ENCODE peak calls at places on chromosomes 13 and 19, in five cellular contexts. One of them, this sample, is unnamed.

GRCh38 chr19:861756-862528 is 2.5 kb downstream of the CFD start:
- DNase-seq in stimulated activated CD4-positive, alpha-beta T cell treated with anti-CD3 and anti-CD28 coated beads, TNF-alpha, amount 100 ng/mL, for 48 hours: peak; percentile 82
- DNase-seq in progenitor cell of endocrine pancreas: no peak
- DNase-seq in activated T-cell treated with anti-CD3 and anti-CD28 coated beads, Interleukin-2, amount 50 U/mL, for 4 hours: peak; percentile 64
- DNase-seq in stimulated activated CD8-positive, alpha-beta memory T cell treated with anti-CD3 and anti-CD28 coated beads, Interleukin-4, amount 100 ng/mL, for 48 hours: peak; percentile 87
- DNase-seq in this sample: no peak

GRCh38 chr19:14871619-14872230 is 14.2 kb downstream of the OR7A17 start:
- DNase-seq in stimulated activated CD4-positive, alpha-beta T cell treated with anti-CD3 and anti-CD28 coated beads, TNF-alpha, amount 100 ng/mL, for 48 hours: no peak
- DNase-seq in progenitor cell of endocrine pancreas: no peak
- DNase-seq in activated T-cell treated with anti-CD3 and anti-CD28 coated beads, Interleukin-2, amount 50 U/mL, for 4 hours: no peak
- DNase-seq in stimulated activated CD8-positive, alpha-beta memory T cell treated with anti-CD3 and anti-CD28 coated beads, Interleukin-4, amount 100 ng/mL, for 48 hours: no peak
- DNase-seq in this sample: no peak

GRCh38 chr19:37938379-37938778 is 31.4 kb downstream of the SIPA1L3 start:
- DNase-seq in stimulated activated CD4-positive, alpha-beta T cell treated with anti-CD3 and anti-CD28 coated beads, TNF-alpha, amount 100 ng/mL, for 48 hours: no peak
- DNase-seq in progenitor cell of endocrine pancreas: no peak
- DNase-seq in activated T-cell treated with anti-CD3 and anti-CD28 coated beads, Interleukin-2, amount 50 U/mL, for 4 hours: no peak
- DNase-seq in stimulated activated CD8-positive, alpha-beta memory T cell treated with anti-CD3 and anti-CD28 coated beads, Interleukin-4, amount 100 ng/mL, for 48 hours: no peak
- DNase-seq in this sample: no peak

GRCh38 chr13:101354895-101355294 is 61.4 kb downstream of the NALCN start:
- DNase-seq in stimulated activated CD4-positive, alpha-beta T cell treated with anti-CD3 and anti-CD28 coated beads, TNF-alpha, amount 100 ng/mL, for 48 hours: no peak
- DNase-seq in progenitor cell of endocrine pancreas: no peak
- DNase-seq in activated T-cell treated with anti-CD3 and anti-CD28 coated beads, Interleukin-2, amount 50 U/mL, for 4 hours: no peak
- DNase-seq in stimulated activated CD8-positive, alpha-beta memory T cell treated with anti-CD3 and anti-CD28 coated beads, Interleukin-4, amount 100 ng/mL, for 48 hours: no peak
- DNase-seq in this sample: no peak

GRCh38 chr19:49676136-49676689 is 858 bp upstream of the PRMT1 start:
- DNase-seq in stimulated activated CD4-positive, alpha-beta T cell treated with anti-CD3 and anti-CD28 coated beads, TNF-alpha, amount 100 ng/mL, for 48 hours: peak; percentile 73
- DNase-seq in progenitor cell of endocrine pancreas: peak; percentile 28
- DNase-seq in activated T-cell treated with anti-CD3 and anti-CD28 coated beads, Interleukin-2, amount 50 U/mL, for 4 hours: peak; percentile 41
- DNase-seq in stimulated activated CD8-positive, alpha-beta memory T cell treated with anti-CD3 and anti-CD28 coated beads, Interleukin-4, amount 100 ng/mL, for 48 hours: no peak
- DNase-seq in this sample: peak; percentile 85

GRCh38 chr19:38945562-38946228 is 15.0 kb downstream of the MRPS12 start:
- DNase-seq in stimulated activated CD4-positive, alpha-beta T cell treated with anti-CD3 and anti-CD28 coated beads, TNF-alpha, amount 100 ng/mL, for 48 hours: no peak
- DNase-seq in progenitor cell of endocrine pancreas: no peak
- DNase-seq in activated T-cell treated with anti-CD3 and anti-CD28 coated beads, Interleukin-2, amount 50 U/mL, for 4 hours: no peak
- DNase-seq in stimulated activated CD8-positive, alpha-beta memory T cell treated with anti-CD3 and anti-CD28 coated beads, Interleukin-4, amount 100 ng/mL, for 48 hours: peak; percentile 41
- DNase-seq in this sample: no peak

GRCh38 chr19:708154-709141 is at the start of gene PALM:
- DNase-seq in stimulated activated CD4-positive, alpha-beta T cell treated with anti-CD3 and anti-CD28 coated beads, TNF-alpha, amount 100 ng/mL, for 48 hours: no peak
- DNase-seq in progenitor cell of endocrine pancreas: peak; percentile 52
- DNase-seq in activated T-cell treated with anti-CD3 and anti-CD28 coated beads, Interleukin-2, amount 50 U/mL, for 4 hours: no peak
- DNase-seq in stimulated activated CD8-positive, alpha-beta memory T cell treated with anti-CD3 and anti-CD28 coated beads, Interleukin-4, amount 100 ng/mL, for 48 hours: no peak
- DNase-seq in this sample: no peak

GRCh38 chr13:34933786-34934185 is 8.3 kb upstream of the NBEA start:
- DNase-seq in stimulated activated CD4-positive, alpha-beta T cell treated with anti-CD3 and anti-CD28 coated beads, TNF-alpha, amount 100 ng/mL, for 48 hours: no peak
- DNase-seq in progenitor cell of endocrine pancreas: no peak
- DNase-seq in activated T-cell treated with anti-CD3 and anti-CD28 coated beads, Interleukin-2, amount 50 U/mL, for 4 hours: no peak
- DNase-seq in stimulated activated CD8-positive, alpha-beta memory T cell treated with anti-CD3 and anti-CD28 coated beads, Interleukin-4, amount 100 ng/mL, for 48 hours: no peak
- DNase-seq in this sample: no peak

GRCh38 chr19:18961767-18962423 is 20.9 kb upstream of the HOMER3 start:
- DNase-seq in stimulated activated CD4-positive, alpha-beta T cell treated with anti-CD3 and anti-CD28 coated beads, TNF-alpha, amount 100 ng/mL, for 48 hours: no peak
- DNase-seq in progenitor cell of endocrine pancreas: peak; percentile 41
- DNase-seq in activated T-cell treated with anti-CD3 and anti-CD28 coated beads, Interleukin-2, amount 50 U/mL, for 4 hours: no peak
- DNase-seq in stimulated activated CD8-positive, alpha-beta memory T cell treated with anti-CD3 and anti-CD28 coated beads, Interleukin-4, amount 100 ng/mL, for 48 hours: peak; percentile 30
- DNase-seq in this sample: no peak

GRCh38 chr19:19566306-19566705 is 28.2 kb downstream of the CILP2 start:
- DNase-seq in stimulated activated CD4-positive, alpha-beta T cell treated with anti-CD3 and anti-CD28 coated beads, TNF-alpha, amount 100 ng/mL, for 48 hours: no peak
- DNase-seq in progenitor cell of endocrine pancreas: no peak
- DNase-seq in activated T-cell treated with anti-CD3 and anti-CD28 coated beads, Interleukin-2, amount 50 U/mL, for 4 hours: no peak
- DNase-seq in stimulated activated CD8-positive, alpha-beta memory T cell treated with anti-CD3 and anti-CD28 coated beads, Interleukin-4, amount 100 ng/mL, for 48 hours: no peak
- DNase-seq in this sample: no peak

GRCh38 chr19:49362926-49363264 is 679 bp upstream of the TEAD2 start:
- DNase-seq in stimulated activated CD4-positive, alpha-beta T cell treated with anti-CD3 and anti-CD28 coated beads, TNF-alpha, amount 100 ng/mL, for 48 hours: no peak
- DNase-seq in progenitor cell of endocrine pancreas: no peak
- DNase-seq in activated T-cell treated with anti-CD3 and anti-CD28 coated beads, Interleukin-2, amount 50 U/mL, for 4 hours: no peak
- DNase-seq in stimulated activated CD8-positive, alpha-beta memory T cell treated with anti-CD3 and anti-CD28 coated beads, Interleukin-4, amount 100 ng/mL, for 48 hours: no peak
- DNase-seq in this sample: no peak

GRCh38 chr13:109769275-109769674 is 17.1 kb downstream of the IRS2 start:
- DNase-seq in stimulated activated CD4-positive, alpha-beta T cell treated with anti-CD3 and anti-CD28 coated beads, TNF-alpha, amount 100 ng/mL, for 48 hours: no peak
- DNase-seq in progenitor cell of endocrine pancreas: no peak
- DNase-seq in activated T-cell treated with anti-CD3 and anti-CD28 coated beads, Interleukin-2, amount 50 U/mL, for 4 hours: no peak
- DNase-seq in stimulated activated CD8-positive, alpha-beta memory T cell treated with anti-CD3 and anti-CD28 coated beads, Interleukin-4, amount 100 ng/mL, for 48 hours: no peak
- DNase-seq in this sample: no peak

GRCh38 chr13:33865945-33866344 is 48.0 kb downstream of the RFC3 start:
- DNase-seq in stimulated activated CD4-positive, alpha-beta T cell treated with anti-CD3 and anti-CD28 coated beads, TNF-alpha, amount 100 ng/mL, for 48 hours: no peak
- DNase-seq in progenitor cell of endocrine pancreas: no peak
- DNase-seq in activated T-cell treated with anti-CD3 and anti-CD28 coated beads, Interleukin-2, amount 50 U/mL, for 4 hours: no peak
- DNase-seq in stimulated activated CD8-positive, alpha-beta memory T cell treated with anti-CD3 and anti-CD28 coated beads, Interleukin-4, amount 100 ng/mL, for 48 hours: no peak
- DNase-seq in this sample: no peak

GRCh38 chr13:51520524-51520923 is 63.7 kb upstream of the WDFY2 start:
- DNase-seq in stimulated activated CD4-positive, alpha-beta T cell treated with anti-CD3 and anti-CD28 coated beads, TNF-alpha, amount 100 ng/mL, for 48 hours: no peak
- DNase-seq in progenitor cell of endocrine pancreas: no peak
- DNase-seq in activated T-cell treated with anti-CD3 and anti-CD28 coated beads, Interleukin-2, amount 50 U/mL, for 4 hours: no peak
- DNase-seq in stimulated activated CD8-positive, alpha-beta memory T cell treated with anti-CD3 and anti-CD28 coated beads, Interleukin-4, amount 100 ng/mL, for 48 hours: no peak
- DNase-seq in this sample: no peak

GRCh38 chr13:95509521-95510315 is 42.8 kb upstream of the CLDN10 start:
- DNase-seq in stimulated activated CD4-positive, alpha-beta T cell treated with anti-CD3 and anti-CD28 coated beads, TNF-alpha, amount 100 ng/mL, for 48 hours: no peak
- DNase-seq in progenitor cell of endocrine pancreas: no peak
- DNase-seq in activated T-cell treated with anti-CD3 and anti-CD28 coated beads, Interleukin-2, amount 50 U/mL, for 4 hours: no peak
- DNase-seq in stimulated activated CD8-positive, alpha-beta memory T cell treated with anti-CD3 and anti-CD28 coated beads, Interleukin-4, amount 100 ng/mL, for 48 hours: no peak
- DNase-seq in this sample: no peak

GRCh38 chr13:110338441-110339101 is 31.5 kb downstream of the COL4A2 start:
- DNase-seq in stimulated activated CD4-positive, alpha-beta T cell treated with anti-CD3 and anti-CD28 coated beads, TNF-alpha, amount 100 ng/mL, for 48 hours: no peak
- DNase-seq in progenitor cell of endocrine pancreas: no peak
- DNase-seq in activated T-cell treated with anti-CD3 and anti-CD28 coated beads, Interleukin-2, amount 50 U/mL, for 4 hours: no peak
- DNase-seq in stimulated activated CD8-positive, alpha-beta memory T cell treated with anti-CD3 and anti-CD28 coated beads, Interleukin-4, amount 100 ng/mL, for 48 hours: no peak
- DNase-seq in this sample: no peak

GRCh38 chr19:18780631-18781030 is 10.5 kb downstream of the COMP start:
- DNase-seq in stimulated activated CD4-positive, alpha-beta T cell treated with anti-CD3 and anti-CD28 coated beads, TNF-alpha, amount 100 ng/mL, for 48 hours: no peak
- DNase-seq in progenitor cell of endocrine pancreas: no peak
- DNase-seq in activated T-cell treated with anti-CD3 and anti-CD28 coated beads, Interleukin-2, amount 50 U/mL, for 4 hours: no peak
- DNase-seq in stimulated activated CD8-positive, alpha-beta memory T cell treated with anti-CD3 and anti-CD28 coated beads, Interleukin-4, amount 100 ng/mL, for 48 hours: no peak
- DNase-seq in this sample: no peak

GRCh38 chr13:79966039-79966438 is 374.9 kb downstream of the SPRY2 start:
- DNase-seq in stimulated activated CD4-positive, alpha-beta T cell treated with anti-CD3 and anti-CD28 coated beads, TNF-alpha, amount 100 ng/mL, for 48 hours: no peak
- DNase-seq in progenitor cell of endocrine pancreas: no peak
- DNase-seq in activated T-cell treated with anti-CD3 and anti-CD28 coated beads, Interleukin-2, amount 50 U/mL, for 4 hours: no peak
- DNase-seq in stimulated activated CD8-positive, alpha-beta memory T cell treated with anti-CD3 and anti-CD28 coated beads, Interleukin-4, amount 100 ng/mL, for 48 hours: no peak
- DNase-seq in this sample: no peak

GRCh38 chr19:33089061-33089460 is 8.1 kb downstream of the GPATCH1 start:
- DNase-seq in stimulated activated CD4-positive, alpha-beta T cell treated with anti-CD3 and anti-CD28 coated beads, TNF-alpha, amount 100 ng/mL, for 48 hours: no peak
- DNase-seq in progenitor cell of endocrine pancreas: no peak
- DNase-seq in activated T-cell treated with anti-CD3 and anti-CD28 coated beads, Interleukin-2, amount 50 U/mL, for 4 hours: no peak
- DNase-seq in stimulated activated CD8-positive, alpha-beta memory T cell treated with anti-CD3 and anti-CD28 coated beads, Interleukin-4, amount 100 ng/mL, for 48 hours: no peak
- DNase-seq in this sample: no peak

GRCh38 chr19:52648336-52648990 is 10.3 kb upstream of the ZNF83 start:
- DNase-seq in stimulated activated CD4-positive, alpha-beta T cell treated with anti-CD3 and anti-CD28 coated beads, TNF-alpha, amount 100 ng/mL, for 48 hours: no peak
- DNase-seq in progenitor cell of endocrine pancreas: no peak
- DNase-seq in activated T-cell treated with anti-CD3 and anti-CD28 coated beads, Interleukin-2, amount 50 U/mL, for 4 hours: no peak
- DNase-seq in stimulated activated CD8-positive, alpha-beta memory T cell treated with anti-CD3 and anti-CD28 coated beads, Interleukin-4, amount 100 ng/mL, for 48 hours: no peak
- DNase-seq in this sample: peak; percentile 32

GRCh38 chr13:92270990-92271389 is 872.6 kb downstream of the GPC5 start:
- DNase-seq in stimulated activated CD4-positive, alpha-beta T cell treated with anti-CD3 and anti-CD28 coated beads, TNF-alpha, amount 100 ng/mL, for 48 hours: no peak
- DNase-seq in progenitor cell of endocrine pancreas: no peak
- DNase-seq in activated T-cell treated with anti-CD3 and anti-CD28 coated beads, Interleukin-2, amount 50 U/mL, for 4 hours: no peak
- DNase-seq in stimulated activated CD8-positive, alpha-beta memory T cell treated with anti-CD3 and anti-CD28 coated beads, Interleukin-4, amount 100 ng/mL, for 48 hours: no peak
- DNase-seq in this sample: no peak

GRCh38 chr13:50612717-50613116 is 230.8 kb downstream of the DLEU7 start:
- DNase-seq in stimulated activated CD4-positive, alpha-beta T cell treated with anti-CD3 and anti-CD28 coated beads, TNF-alpha, amount 100 ng/mL, for 48 hours: no peak
- DNase-seq in progenitor cell of endocrine pancreas: no peak
- DNase-seq in activated T-cell treated with anti-CD3 and anti-CD28 coated beads, Interleukin-2, amount 50 U/mL, for 4 hours: no peak
- DNase-seq in stimulated activated CD8-positive, alpha-beta memory T cell treated with anti-CD3 and anti-CD28 coated beads, Interleukin-4, amount 100 ng/mL, for 48 hours: no peak
- DNase-seq in this sample: no peak

GRCh38 chr13:79435549-79435948 is 29.5 kb upstream of the RBM26 start:
- DNase-seq in stimulated activated CD4-positive, alpha-beta T cell treated with anti-CD3 and anti-CD28 coated beads, TNF-alpha, amount 100 ng/mL, for 48 hours: no peak
- DNase-seq in progenitor cell of endocrine pancreas: no peak
- DNase-seq in activated T-cell treated with anti-CD3 and anti-CD28 coated beads, Interleukin-2, amount 50 U/mL, for 4 hours: no peak
- DNase-seq in stimulated activated CD8-positive, alpha-beta memory T cell treated with anti-CD3 and anti-CD28 coated beads, Interleukin-4, amount 100 ng/mL, for 48 hours: no peak
- DNase-seq in this sample: no peak

GRCh38 chr13:31060655-31061054 is 101.0 kb downstream of the HSPH1 start:
- DNase-seq in stimulated activated CD4-positive, alpha-beta T cell treated with anti-CD3 and anti-CD28 coated beads, TNF-alpha, amount 100 ng/mL, for 48 hours: no peak
- DNase-seq in progenitor cell of endocrine pancreas: no peak
- DNase-seq in activated T-cell treated with anti-CD3 and anti-CD28 coated beads, Interleukin-2, amount 50 U/mL, for 4 hours: no peak
- DNase-seq in stimulated activated CD8-positive, alpha-beta memory T cell treated with anti-CD3 and anti-CD28 coated beads, Interleukin-4, amount 100 ng/mL, for 48 hours: no peak
- DNase-seq in this sample: no peak

GRCh38 chr19:1271528-1272422 is 2.6 kb downstream of the CIRBP start:
- DNase-seq in stimulated activated CD4-positive, alpha-beta T cell treated with anti-CD3 and anti-CD28 coated beads, TNF-alpha, amount 100 ng/mL, for 48 hours: no peak
- DNase-seq in progenitor cell of endocrine pancreas: no peak
- DNase-seq in activated T-cell treated with anti-CD3 and anti-CD28 coated beads, Interleukin-2, amount 50 U/mL, for 4 hours: no peak
- DNase-seq in stimulated activated CD8-positive, alpha-beta memory T cell treated with anti-CD3 and anti-CD28 coated beads, Interleukin-4, amount 100 ng/mL, for 48 hours: no peak
- DNase-seq in this sample: no peak